ENCODE peak calls at places on chromosomes 11 and 22, in four cellular contexts. J, L, Z and S are unnamed samples.

GRCh38 chr11:72179049-72179803 is 12.7 kb upstream of the FOLR1 start:
- DNase-seq in J (no peak), L (no peak), Z (no peak), S (no peak)

GRCh38 chr22:50581031-50581949 is 1.4 kb downstream of the CHKB start:
- DNase-seq in J (no peak), L (no peak), Z (no peak), S (no peak)

GRCh38 chr11:105975128-105975527 is 46.9 kb downstream of the MSANTD4 start:
- DNase-seq in J (no peak), L (no peak), Z (no peak), S (no peak)

GRCh38 chr11:28757725-28758515 is 649.7 kb downstream of the METTL15 start:
- DNase-seq in J (no peak), L (no peak), Z (no peak), S (peak; percentile 85)

GRCh38 chr22:50269573-50270301 is 443 bp downstream of the MAPK11 start:
- DNase-seq in J (peak; percentile 35), L (peak; percentile 73), Z (no peak), S (no peak)

GRCh38 chr22:36374603-36375024 is 13.2 kb downstream of the MYH9 start:
- DNase-seq in J (no peak), L (no peak), Z (no peak), S (peak; percentile 73)

GRCh38 chr11:107307991-107308390 is 149.6 kb downstream of the CWF19L2 start:
- DNase-seq in J (no peak), L (no peak), Z (no peak), S (no peak)

GRCh38 chr11:16097543-16097942 is 258.8 kb downstream of the SOX6 start:
- DNase-seq in J (no peak), L (no peak), Z (no peak), S (no peak)

GRCh38 chr22:23632178-23632577 is at the start of gene DRICH1:
- DNase-seq in J (no peak), L (no peak), Z (no peak), S (no peak)

GRCh38 chr11:119120639-119121007 is 757 bp upstream of the HINFP start:
- DNase-seq in J (no peak), L (no peak), Z (no peak), S (no peak)

GRCh38 chr11:67275606-67276409 is 9.5 kb downstream of the GRK2 start:
- DNase-seq in J (peak; percentile 28), L (no peak), Z (no peak), S (no peak)

GRCh38 chr22:16808744-16809143 is 16.5 kb downstream of the XKR3 start:
- DNase-seq in J (no peak), L (peak; percentile 12), Z (no peak), S (no peak)

GRCh38 chr11:20042717-20043392 is 117.4 kb downstream of the DBX1 start:
- DNase-seq in J (no peak), L (no peak), Z (no peak), S (no peak)

GRCh38 chr11:119166368-119167076 is 2.0 kb upstream of the NLRX1 start:
- DNase-seq in J (no peak), L (no peak), Z (peak; percentile 44), S (peak; percentile 47)

GRCh38 chr11:12853325-12853651 is 155.8 kb upstream of the RASSF10 start:
- DNase-seq in J (no peak), L (no peak), Z (no peak), S (no peak)

GRCh38 chr11:34339149-34340064 is 18.4 kb downstream of the ABTB2 start:
- DNase-seq in J (no peak), L (no peak), Z (peak; percentile 94), S (peak; percentile 77)

GRCh38 chr11:9617960-9618359 is 44.5 kb downstream of the WEE1 start:
- DNase-seq in J (no peak), L (no peak), Z (no peak), S (peak; percentile 40)

GRCh38 chr22:47776329-47776728 is 1013.9 kb downstream of the TBC1D22A start:
- DNase-seq in J (peak; percentile 58), L (no peak), Z (no peak), S (no peak)

GRCh38 chr11:110091995-110092576 is 1.1 kb upstream of the ZC3H12C start:
- DNase-seq in J (no peak), L (no peak), Z (peak; percentile 7), S (no peak)
- TF ChIP-seq NR3C1 in J (no peak), L (no peak), Z (no peak), S (no peak)

DNA sequence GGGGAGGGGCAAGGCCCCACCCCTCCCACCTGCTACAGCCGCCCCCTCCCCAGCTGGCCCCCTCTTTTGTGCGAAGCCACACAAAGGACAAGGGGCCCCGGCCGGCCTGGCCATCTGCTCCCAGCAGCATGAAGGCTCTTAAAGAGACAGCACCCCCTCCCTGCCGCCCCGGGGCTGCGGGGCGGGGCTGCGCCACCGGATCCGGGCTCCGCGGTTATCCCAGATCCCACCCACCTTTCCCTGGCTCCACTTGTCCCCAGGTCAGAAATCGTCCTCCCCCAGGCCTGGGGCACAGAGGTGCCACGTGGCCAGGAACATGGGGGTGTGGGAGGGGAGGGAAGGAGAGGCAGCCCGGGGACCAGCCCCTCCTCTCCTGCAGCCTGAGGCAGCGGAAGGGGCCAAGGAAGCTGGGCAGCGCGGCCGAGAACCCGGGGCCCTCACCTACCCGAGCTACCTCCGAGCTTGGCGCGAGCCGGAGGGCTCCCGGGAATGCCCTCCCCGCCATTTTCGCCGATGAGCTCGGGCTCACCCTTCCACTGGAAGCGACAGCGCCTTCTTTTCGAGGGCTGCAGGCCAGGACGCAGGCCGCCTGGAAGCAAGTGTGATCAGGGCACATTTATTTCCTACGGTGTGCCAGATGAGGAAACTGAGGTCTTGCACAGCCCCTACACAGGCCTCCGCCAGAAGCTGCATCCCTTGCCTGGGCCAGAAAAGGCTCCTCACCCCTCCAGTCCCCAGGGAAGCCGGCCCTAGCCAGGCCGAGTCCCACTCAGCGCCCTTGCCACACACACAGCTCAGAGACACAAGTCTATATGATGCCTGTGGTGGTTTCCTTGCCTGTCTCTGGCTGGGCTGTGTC is 2.5 kb upstream of the RCOR2 start:
- DNase-seq in J (peak; percentile 94), L (peak; percentile 79), Z (peak; percentile 76), S (no peak)
- TF ChIP-seq NR3C1 in J (peak; percentile 42), L (no peak), Z (no peak), S (no peak)

DNA sequence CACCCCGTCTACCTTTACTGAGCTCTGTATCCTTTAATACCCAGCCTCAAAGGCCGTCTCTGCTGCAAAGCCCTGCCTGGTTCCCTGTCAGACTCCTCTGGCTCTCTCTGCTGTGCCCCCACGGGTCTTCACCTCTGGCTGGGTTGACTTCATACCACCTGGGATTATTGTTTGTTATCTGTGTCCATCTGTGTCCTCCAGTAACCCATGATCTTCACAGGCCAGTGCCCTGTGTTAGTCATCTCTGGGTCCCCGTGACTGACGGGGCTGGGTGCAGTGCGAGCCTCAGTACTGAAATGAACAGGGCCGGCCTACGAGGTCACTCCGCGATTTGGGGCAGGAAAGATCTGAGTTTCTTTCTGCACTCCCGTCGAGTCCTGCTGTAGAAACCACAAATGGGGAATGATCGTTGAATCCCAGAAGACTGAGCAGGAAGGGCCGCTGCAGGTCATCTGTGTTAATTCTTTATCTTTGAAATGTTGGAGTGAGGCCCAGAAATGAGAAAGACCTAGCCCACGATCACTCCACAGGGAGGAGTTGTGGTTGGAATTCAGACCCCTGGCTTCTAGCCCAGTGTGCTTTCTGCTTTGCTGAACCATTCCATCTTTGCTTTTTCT is 12.3 kb upstream of the TUB start:
- DNase-seq in J (no peak), L (peak; percentile 42), Z (peak; percentile 47), S (peak; percentile 27)
- TF ChIP-seq NR3C1 in J (no peak), L (no peak), Z (no peak), S (no peak)

GRCh38 chr11:78349614-78350013 is 68.0 kb downstream of the GAB2 start:
- DNase-seq in J (no peak), L (no peak), Z (no peak), S (no peak)

GRCh38 chr11:78350646-78351165 is 66.9 kb downstream of the GAB2 start:
- DNase-seq in J (no peak), L (no peak), Z (no peak), S (no peak)

GRCh38 chr11:78350101-78350645 is 67.4 kb downstream of the GAB2 start:
- DNase-seq in J (no peak), L (no peak), Z (no peak), S (no peak)

GRCh38 chr11:78347956-78348355 is 69.7 kb downstream of the GAB2 start:
- DNase-seq in J (no peak), L (no peak), Z (no peak), S (no peak)

GRCh38 chr11:78349114-78349513 is 68.5 kb downstream of the GAB2 start:
- DNase-seq in J (no peak), L (no peak), Z (no peak), S (no peak)
- TF ChIP-seq NR3C1 in J (no peak), L (no peak), Z (no peak), S (no peak)